ENCODE peak calls at places on chromosomes 13 and 19, in five cellular contexts. H is Right ventricle myocardium superior, O is neuronal stem cell, Q is posterior vena cava, E is fibroblast of lung. R is an unnamed sample.

GRCh38 chr13:24612726-24613125 is 67.5 kb upstream of the ATP12A start:
- DNase-seq in H (no peak), O (no peak), Q (no peak), E (no peak), R (no peak)

GRCh38 chr13:98775844-98776598 is 23.5 kb upstream of the SLC15A1 start:
- DNase-seq in H (no peak), O (no peak), Q (no peak), E (peak; percentile 82), R (peak; percentile 30)

GRCh38 chr19:16199275-16199932 is 1.7 kb downstream of the AP1M1 start:
- DNase-seq in H (peak; percentile 26), O (no peak), Q (no peak), E (no peak), R (no peak)

GRCh38 chr13:85638265-85638664 is 161.0 kb downstream of the SLITRK6 start:
- DNase-seq in H (peak; percentile 33), O (no peak), Q (no peak), E (no peak), R (no peak)

GRCh38 chr19:13181747-13182388 is 31.7 kb downstream of the IER2 start:
- DNase-seq in H (peak; percentile 89), O (no peak), Q (peak; percentile 88), E (peak; percentile 76), R (peak; percentile 34)

GRCh38 chr19:39810424-39810823 is 23.5 kb downstream of the DYRK1B start:
- DNase-seq in H (no peak), O (no peak), Q (no peak), E (no peak), R (no peak)

GRCh38 chr19:46471116-46471733 is at the start of gene PNMA8A:
- DNase-seq in H (peak; percentile 86), O (peak; percentile 94), Q (peak; percentile 94), E (peak; percentile 85), R (peak; percentile 66)

GRCh38 chr13:113146750-113147149 is 11.7 kb upstream of the PROZ start:
- DNase-seq in H (no peak), O (no peak), Q (peak; percentile 37), E (no peak), R (no peak)

GRCh38 chr19:38945562-38946228 is 15.0 kb downstream of the MRPS12 start:
- DNase-seq in H (no peak), O (no peak), Q (peak; percentile 46), E (no peak), R (no peak)

GRCh38 chr13:112434032-112434431 is 57.9 kb downstream of the SPACA7 start:
- DNase-seq in H (no peak), O (no peak), Q (peak; percentile 72), E (no peak), R (no peak)

GRCh38 chr13:50936681-50937080 is 27.1 kb downstream of the RNASEH2B start:
- DNase-seq in H (no peak), O (no peak), Q (no peak), E (no peak), R (no peak)

GRCh38 chr19:2636897-2637683 is 65.4 kb downstream of the GNG7 start:
- DNase-seq in H (peak; percentile 78), O (peak; percentile 54), Q (peak; percentile 92), E (peak; percentile 23), R (peak; percentile 73)

GRCh38 chr13:92126399-92126798 is 728.0 kb downstream of the GPC5 start:
- DNase-seq in H (no peak), O (no peak), Q (no peak), E (no peak), R (no peak)

GRCh38 chr13:94054159-94054558 is 425.3 kb downstream of the DCT start:
- DNase-seq in H (no peak), O (no peak), Q (no peak), E (no peak), R (no peak)

GRCh38 chr19:4970558-4971423 is 1.9 kb downstream of the KDM4B start:
- DNase-seq in H (peak; percentile 70), O (peak; percentile 21), Q (no peak), E (no peak), R (peak; percentile 36)

GRCh38 chr13:31394491-31394890 is 194.7 kb downstream of the B3GLCT start:
- DNase-seq in H (no peak), O (no peak), Q (no peak), E (peak; percentile 69), R (no peak)

GRCh38 chr13:102399791-102400618 is 1.8 kb downstream of the FGF14 start:
- DNase-seq in H (peak; percentile 46), O (no peak), Q (peak; percentile 78), E (no peak), R (no peak)

GRCh38 chr19:362683-363082 is 18.1 kb upstream of the MIER2 start:
- DNase-seq in H (peak; percentile 4), O (no peak), Q (peak; percentile 34), E (no peak), R (no peak)

GRCh38 chr13:39483326-39483725 is 119.7 kb downstream of the LHFPL6 start:
- DNase-seq in H (no peak), O (no peak), Q (no peak), E (no peak), R (no peak)

GRCh38 chr13:113029487-113030258 is 60.7 kb downstream of the MCF2L start:
- DNase-seq in H (no peak), O (peak; percentile 59), Q (no peak), E (no peak), R (peak; percentile 55)

GRCh38 chr19:39498262-39499081 is at the start of gene DLL3:
- DNase-seq in H (no peak), O (no peak), Q (no peak), E (no peak), R (peak; percentile 39)

GRCh38 chr19:56661248-56661647 is 10.3 kb downstream of the ZNF835 start:
- DNase-seq in H (no peak), O (no peak), Q (no peak), E (no peak), R (no peak)

GRCh38 chr13:33543089-33543459 is 257.5 kb upstream of the STARD13 start:
- DNase-seq in H (no peak), O (no peak), Q (no peak), E (no peak), R (no peak)

GRCh38 chr19:10238172-10238783 is 7.1 kb upstream of the S1PR2 start:
- DNase-seq in H (peak; percentile 86), O (no peak), Q (no peak), E (peak; percentile 17), R (no peak)

GRCh38 chr13:42009057-42009456 is 39.4 kb upstream of the DGKH start:
- DNase-seq in H (no peak), O (no peak), Q (no peak), E (no peak), R (no peak)

R was measured in dermis blood vessel endothelial cell.